ENCODE peak calls at places on chromosomes 12 and 14, in six cellular contexts. One of them, this sample, is unnamed. For H3K4me1, the result is how much of the 10 kb centered on the place peaks cover.

GRCh38 chr12:54222609-54223008 is 33.8 kb upstream of the SMUG1 start:
- DNase-seq in CD8-positive, alpha-beta memory T cell: no peak
- DNase-seq in adipocyte: peak
- DNase-seq in uterus: no peak
- DNase-seq in sigmoid colon: no peak
- DNase-seq in mucosa of descending colon: no peak
- DNase-seq in this sample: no peak

GRCh38 chr12:57086951-57087688 is 1.8 kb upstream of the NAB2 start:
- DNase-seq in uterus: peak
- DNase-seq in mucosa of descending colon: peak
- DNase-seq in CD8-positive, alpha-beta memory T cell: peak
- DNase-seq in sigmoid colon: peak
- DNase-seq in adipocyte: peak
- DNase-seq in this sample: peak

GRCh38 chr14:96096639-96097610 is 57.8 kb downstream of the C14orf132 start:
- DNase-seq in adipocyte: no peak
- DNase-seq in mucosa of descending colon: no peak
- DNase-seq in CD8-positive, alpha-beta memory T cell: no peak
- DNase-seq in sigmoid colon: no peak
- DNase-seq in uterus: no peak
- DNase-seq in this sample: no peak

GRCh38 chr14:38721822-38722431 is 381.1 kb downstream of the SEC23A start:
- DNase-seq in adipocyte: peak
- DNase-seq in mucosa of descending colon: peak
- DNase-seq in sigmoid colon: no peak
- DNase-seq in uterus: peak
- DNase-seq in CD8-positive, alpha-beta memory T cell: no peak
- DNase-seq in this sample: no peak

GRCh38 chr14:99634443-99634842 is 10.5 kb upstream of the HHIPL1 start:
- DNase-seq in adipocyte: no peak
- DNase-seq in CD8-positive, alpha-beta memory T cell: no peak
- DNase-seq in mucosa of descending colon: no peak
- DNase-seq in sigmoid colon: no peak
- DNase-seq in uterus: no peak
- DNase-seq in this sample: no peak

GRCh38 chr12:56461235-56462159 is 6.9 kb upstream of the SPRYD4 start:
- DNase-seq in uterus: no peak
- DNase-seq in mucosa of descending colon: no peak
- DNase-seq in sigmoid colon: peak
- DNase-seq in CD8-positive, alpha-beta memory T cell: no peak
- DNase-seq in adipocyte: peak
- DNase-seq in this sample: no peak

GRCh38 chr14:96173646-96174475 is 30.8 kb upstream of the BDKRB2 start:
- DNase-seq in sigmoid colon: peak
- DNase-seq in uterus: no peak
- DNase-seq in CD8-positive, alpha-beta memory T cell: no peak
- DNase-seq in adipocyte: no peak
- DNase-seq in mucosa of descending colon: no peak
- DNase-seq in this sample: no peak

GRCh38 chr14:77498120-77498979 is at the start of gene ISM2:
- DNase-seq in sigmoid colon: peak
- DNase-seq in uterus: peak
- DNase-seq in adipocyte: peak
- DNase-seq in mucosa of descending colon: peak
- DNase-seq in CD8-positive, alpha-beta memory T cell: peak
- DNase-seq in this sample: peak

GRCh38 chr14:85276829-85277228 is 253.1 kb upstream of the FLRT2 start:
- DNase-seq in CD8-positive, alpha-beta memory T cell: no peak
- DNase-seq in adipocyte: peak
- DNase-seq in sigmoid colon: no peak
- DNase-seq in mucosa of descending colon: no peak
- DNase-seq in uterus: no peak
- DNase-seq in this sample: no peak

GRCh38 chr12:3200779-3201738 is 123.9 kb downstream of the TSPAN9 start:
- DNase-seq in adipocyte: peak
- DNase-seq in mucosa of descending colon: no peak
- DNase-seq in CD8-positive, alpha-beta memory T cell: no peak
- DNase-seq in uterus: no peak
- DNase-seq in sigmoid colon: no peak
- DNase-seq in this sample: no peak

GRCh38 chr12:72219937-72220336 is 52.2 kb upstream of the TRHDE start:
- DNase-seq in sigmoid colon: no peak
- DNase-seq in uterus: no peak
- DNase-seq in mucosa of descending colon: no peak
- DNase-seq in adipocyte: no peak
- DNase-seq in CD8-positive, alpha-beta memory T cell: no peak
- DNase-seq in this sample: no peak

GRCh38 chr14:90301580-90302181 is 30.1 kb downstream of the NRDE2 start:
- DNase-seq in uterus: no peak
- DNase-seq in mucosa of descending colon: no peak
- DNase-seq in adipocyte: peak
- DNase-seq in sigmoid colon: no peak
- DNase-seq in CD8-positive, alpha-beta memory T cell: no peak
- DNase-seq in this sample: no peak

GRCh38 chr12:90970471-90970870 is 15.5 kb upstream of the CCER1 start:
- DNase-seq in uterus: no peak
- DNase-seq in sigmoid colon: no peak
- DNase-seq in adipocyte: no peak
- DNase-seq in mucosa of descending colon: no peak
- DNase-seq in CD8-positive, alpha-beta memory T cell: no peak
- DNase-seq in this sample: no peak

GRCh38 chr12:31591308-31591901 is 469 bp upstream of the DENND5B start:
- DNase-seq in uterus: peak
- DNase-seq in sigmoid colon: peak
- DNase-seq in adipocyte: peak
- DNase-seq in CD8-positive, alpha-beta memory T cell: no peak
- DNase-seq in mucosa of descending colon: peak
- DNase-seq in this sample: no peak

GRCh38 chr12:28933864-28934527 is 215.1 kb upstream of the FAR2 start:
- DNase-seq in adipocyte: no peak
- DNase-seq in CD8-positive, alpha-beta memory T cell: no peak
- DNase-seq in sigmoid colon: no peak
- DNase-seq in uterus: no peak
- DNase-seq in mucosa of descending colon: no peak
- DNase-seq in this sample: no peak

GRCh38 chr14:102507891-102508312 is 1.7 kb downstream of the ANKRD9 start:
- DNase-seq in uterus: no peak
- DNase-seq in CD8-positive, alpha-beta memory T cell: no peak
- DNase-seq in sigmoid colon: no peak
- DNase-seq in mucosa of descending colon: no peak
- DNase-seq in adipocyte: no peak
- DNase-seq in this sample: no peak

GRCh38 chr12:92928431-92928961 is 599 bp downstream of the EEA1 start:
- DNase-seq in sigmoid colon: peak
- DNase-seq in mucosa of descending colon: peak
- DNase-seq in uterus: peak
- DNase-seq in CD8-positive, alpha-beta memory T cell: no peak
- DNase-seq in adipocyte: peak
- DNase-seq in this sample: peak

GRCh38 chr14:74380172-74380571 is 31.9 kb downstream of the VRTN start:
- DNase-seq in CD8-positive, alpha-beta memory T cell: no peak
- DNase-seq in adipocyte: peak
- DNase-seq in uterus: no peak
- DNase-seq in sigmoid colon: no peak
- DNase-seq in mucosa of descending colon: no peak
- DNase-seq in this sample: no peak

GRCh38 chr12:45124485-45125155 is 73.7 kb upstream of the DBX2 start:
- DNase-seq in adipocyte: no peak
- DNase-seq in sigmoid colon: no peak
- DNase-seq in uterus: no peak
- DNase-seq in mucosa of descending colon: no peak
- DNase-seq in CD8-positive, alpha-beta memory T cell: no peak
- DNase-seq in this sample: no peak

GRCh38 chr12:52139579-52140062 is 52.2 kb downstream of the KRT80 start:
- DNase-seq in sigmoid colon: no peak
- DNase-seq in uterus: no peak
- DNase-seq in mucosa of descending colon: peak
- DNase-seq in CD8-positive, alpha-beta memory T cell: no peak
- DNase-seq in adipocyte: peak
- DNase-seq in this sample: no peak

GRCh38 chr12:69059465-69060457 is 126.8 kb upstream of the CPM start:
- DNase-seq in sigmoid colon: no peak
- DNase-seq in CD8-positive, alpha-beta memory T cell: no peak
- DNase-seq in uterus: no peak
- DNase-seq in mucosa of descending colon: no peak
- DNase-seq in adipocyte: peak
- DNase-seq in this sample: no peak

GRCh38 chr14:20782280-20782890 is 1.3 kb downstream of the RNASE6 start:
- DNase-seq in uterus: no peak
- DNase-seq in mucosa of descending colon: peak
- DNase-seq in CD8-positive, alpha-beta memory T cell: peak
- DNase-seq in sigmoid colon: no peak
- DNase-seq in adipocyte: no peak
- DNase-seq in this sample: no peak

DNA sequence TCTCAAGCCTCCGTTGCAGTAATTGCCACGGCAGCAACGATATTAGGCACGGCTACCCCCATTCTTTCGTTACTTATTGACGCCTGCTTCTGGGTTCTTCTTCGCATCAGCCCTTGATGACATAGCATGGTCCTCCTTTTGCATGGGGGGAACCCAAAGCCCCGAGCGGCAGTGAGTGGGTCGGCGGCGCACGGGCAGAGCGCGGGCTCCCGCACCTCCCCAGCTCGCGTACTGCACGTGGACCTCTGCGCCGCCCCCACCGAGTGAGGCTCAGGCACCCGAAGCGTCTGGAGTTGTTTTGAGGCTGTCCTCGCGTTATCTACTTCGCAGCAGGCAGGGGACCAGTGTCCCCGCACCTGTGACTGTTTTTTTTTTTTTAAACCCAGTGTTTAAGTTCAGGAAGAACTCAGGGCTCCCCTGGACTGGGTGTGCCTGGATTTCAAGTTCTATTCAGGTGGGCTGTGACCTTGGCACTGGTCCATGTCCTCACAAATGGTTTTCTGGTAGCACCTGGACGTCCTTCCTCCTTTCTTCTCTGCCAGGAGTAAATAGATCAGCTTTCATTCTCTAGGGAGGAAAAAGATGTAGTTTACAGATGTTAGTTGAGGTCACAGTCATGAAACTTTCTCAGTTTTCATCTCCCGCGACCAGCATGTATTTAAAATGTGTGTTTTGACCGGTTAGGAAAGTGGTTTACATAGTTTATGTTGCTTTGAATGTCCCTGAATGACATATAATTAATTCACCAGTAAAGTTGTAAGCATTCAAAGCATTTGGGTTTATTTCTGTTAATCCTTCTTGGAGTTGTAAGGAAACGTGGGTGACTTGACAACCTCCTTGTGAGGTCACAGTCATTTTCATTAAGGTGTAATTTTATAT is 1.4 kb upstream of the FOXN4 start:
- DNase-seq in sigmoid colon: no peak
- DNase-seq in adipocyte: peak
- DNase-seq in uterus: no peak
- DNase-seq in mucosa of descending colon: no peak
- DNase-seq in CD8-positive, alpha-beta memory T cell: no peak
- DNase-seq in this sample: no peak
- H3K4me3 ChIP-seq in sigmoid colon: peak
- H3K4me3 ChIP-seq in adipocyte: peak
- H3K4me3 ChIP-seq in uterus: peak
- H3K4me3 ChIP-seq in mucosa of descending colon: no peak
- H3K4me3 ChIP-seq in CD8-positive, alpha-beta memory T cell: no peak
- H3K4me3 ChIP-seq in this sample: peak

DNA sequence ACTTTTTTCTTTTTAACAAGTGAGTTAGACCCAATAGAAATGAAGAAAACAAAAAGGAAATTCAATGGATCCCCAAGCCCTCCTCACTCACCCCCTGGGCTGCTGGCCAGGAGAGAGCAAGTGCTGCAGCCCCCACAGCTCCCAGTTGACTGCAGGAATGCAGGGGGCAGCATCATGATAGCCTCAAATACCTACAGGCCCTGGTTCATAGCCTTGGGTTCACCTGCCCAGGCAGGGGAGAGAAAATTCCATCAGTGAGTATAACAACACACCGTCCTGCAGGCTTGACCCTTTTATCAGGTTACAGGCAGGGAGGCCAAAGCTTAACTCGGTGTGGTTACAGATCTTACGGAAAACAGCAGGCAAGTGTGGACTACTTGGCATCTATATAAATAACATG is 76.3 kb downstream of the PHLDA1 start:
- DNase-seq in sigmoid colon: no peak
- DNase-seq in adipocyte: no peak
- DNase-seq in CD8-positive, alpha-beta memory T cell: no peak
- DNase-seq in mucosa of descending colon: no peak
- DNase-seq in uterus: no peak
- DNase-seq in this sample: no peak
- H3K4me1 ChIP-seq in sigmoid colon: under half
- H3K4me1 ChIP-seq in adipocyte: under half
- H3K4me1 ChIP-seq in CD8-positive, alpha-beta memory T cell: under half
- H3K4me1 ChIP-seq in mucosa of descending colon: under half
- H3K4me1 ChIP-seq in uterus: under half
- H3K4me1 ChIP-seq in this sample: under half

GRCh38 chr12:123519151-123520001 is 14.1 kb downstream of the RILPL1 start:
- DNase-seq in mucosa of descending colon: peak
- DNase-seq in sigmoid colon: no peak
- DNase-seq in uterus: no peak
- DNase-seq in adipocyte: peak
- DNase-seq in CD8-positive, alpha-beta memory T cell: no peak
- DNase-seq in this sample: peak

GRCh38 chr12:123512838-123513665 is 20.5 kb downstream of the RILPL1 start:
- DNase-seq in sigmoid colon: no peak
- DNase-seq in adipocyte: no peak
- DNase-seq in mucosa of descending colon: no peak
- DNase-seq in CD8-positive, alpha-beta memory T cell: no peak
- DNase-seq in uterus: no peak
- DNase-seq in this sample: peak

GRCh38 chr12:123516221-123516780 is 17.2 kb downstream of the RILPL1 start:
- DNase-seq in CD8-positive, alpha-beta memory T cell: no peak
- DNase-seq in mucosa of descending colon: no peak
- DNase-seq in adipocyte: peak
- DNase-seq in uterus: no peak
- DNase-seq in sigmoid colon: no peak
- DNase-seq in this sample: no peak

GRCh38 chr12:123513805-123514204 is 19.7 kb downstream of the RILPL1 start:
- DNase-seq in adipocyte: no peak
- DNase-seq in mucosa of descending colon: no peak
- DNase-seq in uterus: no peak
- DNase-seq in CD8-positive, alpha-beta memory T cell: no peak
- DNase-seq in sigmoid colon: no peak
- DNase-seq in this sample: no peak
- H3K4me3 ChIP-seq in adipocyte: no peak
- H3K4me3 ChIP-seq in mucosa of descending colon: no peak
- H3K4me3 ChIP-seq in uterus: no peak
- H3K4me3 ChIP-seq in CD8-positive, alpha-beta memory T cell: no peak
- H3K4me3 ChIP-seq in sigmoid colon: no peak
- H3K4me3 ChIP-seq in this sample: no peak

GRCh38 chr12:19095331-19095730 is 34.2 kb upstream of the PLEKHA5 start:
- DNase-seq in CD8-positive, alpha-beta memory T cell: no peak
- DNase-seq in mucosa of descending colon: no peak
- DNase-seq in uterus: no peak
- DNase-seq in sigmoid colon: no peak
- DNase-seq in adipocyte: no peak
- DNase-seq in this sample: no peak
- H3K4me1 ChIP-seq in CD8-positive, alpha-beta memory T cell: under half
- H3K4me1 ChIP-seq in mucosa of descending colon: under half
- H3K4me1 ChIP-seq in uterus: under half
- H3K4me1 ChIP-seq in sigmoid colon: under half
- H3K4me1 ChIP-seq in adipocyte: under half
- H3K4me1 ChIP-seq in this sample: under half

GRCh38 chr12:121637231-121637914 is 11.0 kb downstream of the ORAI1 start:
- DNase-seq in mucosa of descending colon: peak
- DNase-seq in sigmoid colon: no peak
- DNase-seq in uterus: no peak
- DNase-seq in CD8-positive, alpha-beta memory T cell: peak
- DNase-seq in adipocyte: no peak
- DNase-seq in this sample: peak
- H3K4me3 ChIP-seq in mucosa of descending colon: no peak
- H3K4me3 ChIP-seq in sigmoid colon: no peak
- H3K4me3 ChIP-seq in uterus: no peak
- H3K4me3 ChIP-seq in CD8-positive, alpha-beta memory T cell: peak
- H3K4me3 ChIP-seq in adipocyte: no peak
- H3K4me3 ChIP-seq in this sample: no peak